ENCODE peak calls at places on chromosomes 11 and 22, in six cellular contexts. One of them, this sample, is unnamed.

GRCh38 chr22:29811377-29811776 is 26.7 kb downstream of the ASCC2 start:
- DNase-seq in K562: no peak
- DNase-seq in HCT116: no peak
- DNase-seq in H1: no peak
- DNase-seq in HepG2: peak
- DNase-seq in IMR-90: no peak
- DNase-seq in this sample: no peak

GRCh38 chr11:96303067-96303466 is 39.9 kb downstream of the MAML2 start:
- DNase-seq in IMR-90: peak
- DNase-seq in HCT116: no peak
- DNase-seq in K562: no peak
- DNase-seq in HepG2: no peak
- DNase-seq in H1: no peak
- DNase-seq in this sample: peak

GRCh38 chr11:1421291-1421690 is 31.6 kb downstream of the BRSK2 start:
- DNase-seq in IMR-90: no peak
- DNase-seq in K562: no peak
- DNase-seq in H1: no peak
- DNase-seq in HCT116: no peak
- DNase-seq in HepG2: no peak
- DNase-seq in this sample: no peak

GRCh38 chr11:36023922-36024321 is 80.1 kb downstream of the LDLRAD3 start:
- DNase-seq in K562: no peak
- DNase-seq in HCT116: no peak
- DNase-seq in IMR-90: peak
- DNase-seq in H1: no peak
- DNase-seq in HepG2: no peak
- DNase-seq in this sample: peak

GRCh38 chr11:118910309-118911112 is 15.2 kb downstream of the BCL9L start:
- DNase-seq in IMR-90: peak
- DNase-seq in HepG2: peak
- DNase-seq in K562: peak
- DNase-seq in H1: peak
- DNase-seq in HCT116: no peak
- DNase-seq in this sample: peak

GRCh38 chr11:57458060-57458409 is 2.3 kb upstream of the RTN4RL2 start:
- DNase-seq in HepG2: no peak
- DNase-seq in IMR-90: no peak
- DNase-seq in H1: peak
- DNase-seq in K562: no peak
- DNase-seq in HCT116: no peak
- DNase-seq in this sample: no peak

GRCh38 chr11:83092488-83093384 is 21.0 kb upstream of the RAB30 start:
- DNase-seq in K562: no peak
- DNase-seq in HepG2: peak
- DNase-seq in HCT116: peak
- DNase-seq in H1: no peak
- DNase-seq in IMR-90: peak
- DNase-seq in this sample: peak

GRCh38 chr11:110735431-110736157 is 23.4 kb upstream of the ARHGAP20 start:
- DNase-seq in IMR-90: no peak
- DNase-seq in H1: no peak
- DNase-seq in HepG2: no peak
- DNase-seq in HCT116: no peak
- DNase-seq in K562: no peak
- DNase-seq in this sample: peak

GRCh38 chr22:24005201-24005600 is at the start of gene GSTT4:
- DNase-seq in K562: no peak
- DNase-seq in H1: no peak
- DNase-seq in HepG2: no peak
- DNase-seq in HCT116: no peak
- DNase-seq in IMR-90: no peak
- DNase-seq in this sample: no peak

GRCh38 chr11:36594316-36594989 is at the start of gene IFTAP:
- DNase-seq in HCT116: peak
- DNase-seq in IMR-90: peak
- DNase-seq in K562: peak
- DNase-seq in HepG2: peak
- DNase-seq in H1: peak
- DNase-seq in this sample: peak

GRCh38 chr11:131498631-131499053 is 128.2 kb downstream of the NTM start:
- DNase-seq in IMR-90: no peak
- DNase-seq in HepG2: no peak
- DNase-seq in K562: no peak
- DNase-seq in H1: no peak
- DNase-seq in HCT116: no peak
- DNase-seq in this sample: no peak

GRCh38 chr11:47152953-47153950 is 23.4 kb downstream of the ARFGAP2 start:
- DNase-seq in K562: peak
- DNase-seq in HCT116: no peak
- DNase-seq in H1: peak
- DNase-seq in IMR-90: peak
- DNase-seq in HepG2: peak
- DNase-seq in this sample: peak

GRCh38 chr11:129694538-129694937 is 121.1 kb upstream of the TMEM45B start:
- DNase-seq in HCT116: no peak
- DNase-seq in HepG2: no peak
- DNase-seq in H1: no peak
- DNase-seq in IMR-90: no peak
- DNase-seq in K562: peak
- DNase-seq in this sample: no peak

GRCh38 chr22:46287873-46288751 is 8.6 kb upstream of the GTSE1 start:
- DNase-seq in K562: no peak
- DNase-seq in IMR-90: no peak
- DNase-seq in H1: no peak
- DNase-seq in HepG2: no peak
- DNase-seq in HCT116: no peak
- DNase-seq in this sample: peak

GRCh38 chr11:35303596-35304392 is 115.6 kb downstream of the SLC1A2 start:
- DNase-seq in HCT116: no peak
- DNase-seq in HepG2: peak
- DNase-seq in H1: no peak
- DNase-seq in K562: no peak
- DNase-seq in IMR-90: peak
- DNase-seq in this sample: no peak

GRCh38 chr22:25148149-25148691 is 51.4 kb upstream of the CRYBB3 start:
- DNase-seq in K562: no peak
- DNase-seq in IMR-90: no peak
- DNase-seq in H1: no peak
- DNase-seq in HCT116: no peak
- DNase-seq in HepG2: no peak
- DNase-seq in this sample: peak

GRCh38 chr11:22928207-22928917 is 68.1 kb upstream of the CCDC179 start:
- DNase-seq in HepG2: no peak
- DNase-seq in HCT116: no peak
- DNase-seq in IMR-90: no peak
- DNase-seq in H1: no peak
- DNase-seq in K562: no peak
- DNase-seq in this sample: no peak

GRCh38 chr11:1834791-1835670 is at the start of gene SYT8:
- DNase-seq in HCT116: no peak
- DNase-seq in H1: no peak
- DNase-seq in K562: no peak
- DNase-seq in HepG2: no peak
- DNase-seq in IMR-90: no peak
- DNase-seq in this sample: no peak

GRCh38 chr22:36111316-36111715 is 49.2 kb downstream of the APOL3 start:
- DNase-seq in H1: no peak
- DNase-seq in IMR-90: no peak
- DNase-seq in HepG2: no peak
- DNase-seq in K562: no peak
- DNase-seq in HCT116: no peak
- DNase-seq in this sample: no peak

GRCh38 chr11:57823859-57824258 is 62.3 kb downstream of the CTNND1 start:
- DNase-seq in HCT116: no peak
- DNase-seq in IMR-90: no peak
- DNase-seq in K562: no peak
- DNase-seq in HepG2: no peak
- DNase-seq in H1: no peak
- DNase-seq in this sample: no peak

GRCh38 chr11:16321148-16321547 is 35.2 kb downstream of the SOX6 start:
- DNase-seq in HCT116: no peak
- DNase-seq in HepG2: no peak
- DNase-seq in H1: no peak
- DNase-seq in IMR-90: peak
- DNase-seq in K562: no peak
- DNase-seq in this sample: no peak

GRCh38 chr11:74743640-74744039 is 5.0 kb upstream of the RNF169 start:
- DNase-seq in K562: no peak
- DNase-seq in H1: no peak
- DNase-seq in HCT116: no peak
- DNase-seq in HepG2: no peak
- DNase-seq in IMR-90: no peak
- DNase-seq in this sample: no peak

GRCh38 chr22:33108037-33108436 is 49.9 kb upstream of the SYN3 start:
- DNase-seq in HepG2: no peak
- DNase-seq in HCT116: no peak
- DNase-seq in K562: no peak
- DNase-seq in IMR-90: no peak
- DNase-seq in H1: no peak
- DNase-seq in this sample: no peak

GRCh38 chr11:129374081-129374992 is 1.3 kb upstream of the BARX2 start:
- DNase-seq in HCT116: no peak
- DNase-seq in H1: peak
- DNase-seq in K562: no peak
- DNase-seq in IMR-90: no peak
- DNase-seq in HepG2: no peak
- DNase-seq in this sample: no peak

GRCh38 chr11:77174559-77174958 is 46.5 kb downstream of the MYO7A start:
- DNase-seq in H1: no peak
- DNase-seq in HepG2: no peak
- DNase-seq in K562: no peak
- DNase-seq in HCT116: no peak
- DNase-seq in IMR-90: no peak
- DNase-seq in this sample: no peak

GRCh38 chr11:77178150-77178549 is 50.1 kb downstream of the MYO7A start:
- DNase-seq in H1: no peak
- DNase-seq in K562: no peak
- DNase-seq in HepG2: no peak
- DNase-seq in HCT116: no peak
- DNase-seq in IMR-90: no peak
- DNase-seq in this sample: no peak

GRCh38 chr11:77176996-77177395 is 49.0 kb downstream of the MYO7A start:
- DNase-seq in HepG2: no peak
- DNase-seq in IMR-90: no peak
- DNase-seq in K562: no peak
- DNase-seq in HCT116: no peak
- DNase-seq in H1: no peak
- DNase-seq in this sample: no peak

GRCh38 chr11:77175021-77175842 is 47.2 kb downstream of the MYO7A start:
- DNase-seq in K562: no peak
- DNase-seq in HCT116: no peak
- DNase-seq in H1: no peak
- DNase-seq in IMR-90: no peak
- DNase-seq in HepG2: no peak
- DNase-seq in this sample: no peak

DNA sequence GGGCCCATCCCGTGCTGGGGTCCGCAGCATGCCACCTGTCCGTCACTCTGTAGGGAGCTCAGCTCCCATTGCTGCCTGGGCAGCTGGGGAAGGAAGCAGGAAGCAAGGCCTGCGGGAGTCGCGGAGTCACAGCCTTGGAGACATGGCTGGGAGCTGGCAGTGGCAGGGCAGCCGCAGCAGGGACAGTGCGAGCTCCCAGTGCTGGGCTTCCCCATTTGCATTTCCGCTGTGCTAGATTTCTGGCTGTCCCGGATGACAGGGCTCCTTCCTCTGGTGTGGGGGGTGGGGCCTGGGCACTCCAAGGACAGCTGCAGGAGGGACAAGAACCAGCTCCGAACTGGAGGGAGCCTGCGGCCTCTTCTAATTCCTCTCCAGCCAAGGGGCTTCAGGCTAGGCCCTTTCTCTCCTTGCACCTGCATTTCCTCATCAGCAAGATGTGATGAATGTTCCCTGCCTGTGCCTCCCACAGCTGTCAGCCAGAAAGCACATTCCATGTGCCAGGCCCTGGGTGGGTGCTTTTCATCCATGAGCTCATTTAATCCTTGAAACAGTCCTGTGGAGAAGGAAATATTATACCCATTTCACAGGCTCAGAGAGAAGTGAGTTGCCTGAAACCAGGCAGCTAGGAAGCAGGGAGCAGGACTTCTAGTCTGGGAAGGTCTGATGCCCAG is 48.0 kb downstream of the MYO7A start:
- DNase-seq in HCT116: no peak
- DNase-seq in H1: peak
- DNase-seq in HepG2: no peak
- DNase-seq in K562: no peak
- DNase-seq in IMR-90: no peak
- DNase-seq in this sample: no peak
- TF ChIP-seq POLR2A in HCT116: no peak
- TF ChIP-seq POLR2A in H1: no peak
- TF ChIP-seq POLR2A in HepG2: no peak
- TF ChIP-seq POLR2A in K562: no peak
- TF ChIP-seq POLR2A in IMR-90: no peak
- TF ChIP-seq POLR2A in this sample: no peak

DNA sequence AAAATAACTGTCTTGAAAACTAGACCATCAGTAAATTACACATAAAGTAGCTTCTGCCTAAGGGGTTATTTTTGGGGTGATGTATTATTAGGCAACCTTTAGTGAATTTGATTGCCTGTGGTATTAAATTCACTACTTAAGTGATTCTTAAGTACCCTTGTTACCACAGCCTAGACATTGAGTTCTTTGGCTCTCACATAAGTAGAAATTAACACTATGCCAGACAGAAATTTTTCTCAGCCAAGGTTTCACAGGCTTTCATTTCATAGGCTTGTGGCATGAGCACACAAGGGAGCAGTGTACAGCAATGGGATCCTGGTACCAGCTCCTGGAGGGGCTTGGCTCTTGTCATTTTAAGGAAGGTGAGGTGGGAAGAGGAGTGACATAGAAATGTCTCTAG is 218.5 kb downstream of the AASDHPPT start:
- DNase-seq in HCT116: no peak
- DNase-seq in HepG2: no peak
- DNase-seq in H1: no peak
- DNase-seq in IMR-90: no peak
- DNase-seq in K562: no peak
- DNase-seq in this sample: no peak
- TF ChIP-seq CTCF in HCT116: no peak
- TF ChIP-seq CTCF in HepG2: no peak
- TF ChIP-seq CTCF in H1: no peak
- TF ChIP-seq CTCF in IMR-90: no peak
- TF ChIP-seq CTCF in K562: no peak
- TF ChIP-seq CTCF in this sample: no peak

GRCh38 chr11:132862918-132863317 is 669.4 kb downstream of the OPCML start:
- DNase-seq in IMR-90: no peak
- DNase-seq in H1: no peak
- DNase-seq in K562: no peak
- DNase-seq in HepG2: no peak
- DNase-seq in HCT116: no peak
- DNase-seq in this sample: no peak
- H2AFZ ChIP-seq in IMR-90: no peak
- H2AFZ ChIP-seq in H1: no peak
- H2AFZ ChIP-seq in K562: no peak
- H2AFZ ChIP-seq in HepG2: no peak
- H2AFZ ChIP-seq in HCT116: no peak
- H2AFZ ChIP-seq in this sample: no peak

GRCh38 chr11:31512117-31512516 is 2.5 kb downstream of the ELP4 start:
- DNase-seq in K562: no peak
- DNase-seq in IMR-90: no peak
- DNase-seq in HepG2: no peak
- DNase-seq in HCT116: no peak
- DNase-seq in H1: no peak
- DNase-seq in this sample: no peak

GRCh38 chr11:31509017-31509411 is 408 bp downstream of the IMMP1L start:
- DNase-seq in HepG2: peak
- DNase-seq in K562: no peak
- DNase-seq in HCT116: no peak
- DNase-seq in IMR-90: no peak
- DNase-seq in H1: no peak
- DNase-seq in this sample: no peak

GRCh38 chr11:31509412-31510345 is at the start of the genes ELP4 and IMMP1L:
- DNase-seq in IMR-90: peak
- DNase-seq in HepG2: peak
- DNase-seq in H1: peak
- DNase-seq in K562: peak
- DNase-seq in HCT116: peak
- DNase-seq in this sample: peak
- TF ChIP-seq POLR2A in IMR-90: peak
- TF ChIP-seq POLR2A in HepG2: peak
- TF ChIP-seq POLR2A in H1: peak
- TF ChIP-seq POLR2A in K562: peak
- TF ChIP-seq POLR2A in HCT116: peak
- TF ChIP-seq POLR2A in this sample: peak

This sample was measured in endothelial cell of umbilical vein.